ENCODE peak calls at places on chromosome 17, in six cellular contexts. U is A549, A is foreskin fibroblast, D is OCI-LY7, S is lung, E is neural crest cell. V is an unnamed sample.
A peak's percentile ranks its signal among the peaks of the same experiment; 100 is the strongest.

GRCh38 chr17:72099919-72100318 is 20.9 kb upstream of the SOX9 start:
- DNase-seq in U (no peak), D (no peak), S (no peak), E (no peak), A (no peak), V (no peak)

GRCh38 chr17:79950306-79950705 is 85.4 kb downstream of the TBC1D16 start:
- DNase-seq in E (no peak), U (no peak), D (no peak), A (no peak), S (no peak), V (no peak)

GRCh38 chr17:73393381-73393780 is 81.6 kb upstream of the CDC42EP4 start:
- DNase-seq in A (no peak), E (no peak), S (no peak), U (no peak), D (no peak), V (no peak)

GRCh38 chr17:79615446-79615845 is 4.6 kb upstream of the RBFOX3 start:
- DNase-seq in A (no peak), D (no peak), U (no peak), E (no peak), S (no peak), V (no peak)

GRCh38 chr17:79047291-79047920 is 23.4 kb downstream of the C1QTNF1 start:
- DNase-seq in U (no peak), E (no peak), S (no peak), D (no peak), A (no peak), V (no peak)

GRCh38 chr17:67999291-67999911 is 3.1 kb upstream of the C17orf58 start:
- DNase-seq in S (no peak), D (no peak), U (no peak), E (no peak), A (peak; percentile 40), V (no peak)

GRCh38 chr17:65013613-65014391 is 42.7 kb downstream of the GNA13 start:
- DNase-seq in E (no peak), A (peak; percentile 92), U (no peak), D (no peak), S (no peak), V (no peak)

GRCh38 chr17:2853111-2853721 is 57.0 kb downstream of the RAP1GAP2 start:
- DNase-seq in E (no peak), S (peak; percentile 46), U (peak; percentile 63), D (peak; percentile 35), A (peak; percentile 81), V (peak; percentile 46)

GRCh38 chr17:78416311-78416711 is 37.9 kb downstream of the PGS1 start:
- DNase-seq in A (no peak), D (no peak), E (no peak), U (no peak), S (no peak), V (no peak)

GRCh38 chr17:65557349-65558310 is 3.8 kb downstream of the AXIN2 start:
- DNase-seq in U (peak; percentile 68), A (peak; percentile 74), E (no peak), D (no peak), S (peak; percentile 48), V (no peak)

GRCh38 chr17:72171703-72172670 is 51.2 kb downstream of the SOX9 start:
- DNase-seq in U (no peak), A (no peak), D (no peak), S (no peak), E (no peak), V (no peak)

GRCh38 chr17:50363217-50364060 is 9.5 kb downstream of the MRPL27 start:
- DNase-seq in A (peak; percentile 61), E (peak; percentile 65), U (no peak), D (no peak), S (no peak), V (no peak)

GRCh38 chr17:43860927-43861622 is 14.1 kb downstream of the CD300LG start:
- DNase-seq in E (no peak), D (no peak), A (no peak), S (no peak), U (no peak), V (no peak)

GRCh38 chr17:5587431-5588032 is 3.2 kb upstream of the NLRP1 start:
- DNase-seq in A (peak; percentile 87), E (peak; percentile 46), S (peak; percentile 44), U (peak; percentile 79), D (peak; percentile 83), V (peak; percentile 33)

GRCh38 chr17:55903028-55903690 is 152.3 kb downstream of the PCTP start:
- DNase-seq in E (no peak), U (no peak), D (no peak), S (no peak), A (no peak), V (no peak)

GRCh38 chr17:16085066-16085699 is 85.6 kb downstream of the TTC19 start:
- DNase-seq in D (no peak), U (no peak), A (peak; percentile 54), E (no peak), S (no peak), V (no peak)

GRCh38 chr17:16081507-16082087 is 82.0 kb downstream of the TTC19 start:
- DNase-seq in U (no peak), A (no peak), S (no peak), D (no peak), E (no peak), V (no peak)

GRCh38 chr17:16075949-16076348 is 76.3 kb downstream of the TTC19 start:
- DNase-seq in E (no peak), A (no peak), U (no peak), D (no peak), S (no peak), V (no peak)

GRCh38 chr17:16083223-16083622 is 83.6 kb downstream of the TTC19 start:
- DNase-seq in A (no peak), U (no peak), D (no peak), S (no peak), E (no peak), V (no peak)

DNA sequence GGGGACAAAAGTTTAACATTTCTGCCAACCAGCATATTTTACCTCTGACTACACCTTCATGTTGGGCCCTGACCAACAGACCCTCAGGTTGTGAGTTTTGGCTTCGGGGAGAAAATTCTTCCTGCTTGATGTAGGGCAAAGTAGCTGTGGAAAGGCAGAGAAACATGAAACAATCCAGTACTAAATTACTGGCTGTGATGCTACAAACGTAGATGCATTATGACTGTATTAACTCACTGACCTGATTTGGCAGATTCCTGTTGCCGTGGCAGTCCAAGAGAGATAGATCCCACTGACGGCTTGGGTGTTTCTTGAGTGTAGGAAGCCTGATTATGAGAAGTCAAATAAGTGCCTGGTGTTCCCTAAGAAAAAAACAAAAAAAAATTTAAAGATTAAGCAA is 80.7 kb downstream of the TTC19 start:
- DNase-seq in A (no peak), S (no peak), E (no peak), D (no peak), U (no peak), V (no peak)
- TF ChIP-seq CTCF in A (no peak), S (no peak), E (no peak), D (no peak), U (no peak), V (no peak)

DNA sequence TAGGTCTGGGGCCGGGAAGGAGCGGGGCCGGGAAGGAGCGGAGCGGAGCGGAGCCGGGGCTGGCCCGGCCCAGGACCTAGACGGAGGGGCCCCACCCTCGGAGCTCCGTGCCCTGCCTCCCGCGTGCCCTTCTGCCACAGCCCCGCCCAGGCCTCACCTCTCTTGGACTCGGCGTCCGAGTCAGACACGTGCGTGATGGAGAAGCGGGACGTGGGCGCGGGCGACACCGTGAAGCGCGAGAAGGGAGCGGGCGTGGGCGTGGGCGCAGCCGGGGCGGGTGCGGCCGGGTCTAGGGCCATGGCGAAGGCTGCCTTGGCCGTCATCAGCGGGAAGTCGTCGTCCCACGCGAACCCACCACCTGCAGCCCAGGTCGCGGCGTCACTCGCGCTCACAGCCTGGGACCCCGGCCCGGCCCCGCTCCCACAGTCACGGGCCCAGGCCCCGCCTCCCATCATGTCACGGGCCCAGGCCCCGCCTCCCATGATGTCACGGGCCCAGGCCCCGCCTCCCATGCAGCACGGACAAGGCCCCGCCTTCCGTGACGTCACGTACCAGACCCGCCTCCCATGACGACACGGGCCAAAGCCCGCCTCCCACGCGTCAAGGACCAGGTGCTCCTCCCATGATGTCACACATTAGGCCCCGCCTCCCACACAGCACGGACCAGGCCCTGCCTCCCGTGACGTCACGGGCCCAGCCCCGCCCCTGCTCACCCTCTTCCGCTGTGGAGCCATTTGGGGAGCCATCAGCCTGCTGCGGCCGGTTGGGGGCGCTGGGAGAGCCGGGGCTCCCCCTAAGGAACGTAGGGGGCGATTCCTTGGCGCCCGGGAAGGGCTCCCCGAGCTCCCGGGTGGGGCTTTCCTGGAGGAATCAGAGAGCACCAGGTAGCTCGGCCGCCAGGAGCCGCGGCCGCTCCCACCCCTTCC is 45.8 kb upstream of the PVALEF start:
- DNase-seq in E (peak; percentile 85), A (peak; percentile 98), D (peak; percentile 67), U (peak; percentile 100), S (peak; percentile 87), V (peak; percentile 82)
- TF ChIP-seq CTCF in E (peak; percentile 24), A (peak; percentile 3), D (no peak), U (peak; percentile 48), S (no peak), V (no peak)

GRCh38 chr17:14061666-14062560 is 7.4 kb upstream of the COX10 start:
- DNase-seq in U (no peak), E (no peak), D (no peak), A (peak; percentile 80), S (peak; percentile 48), V (no peak)
- TF ChIP-seq CTCF in U (no peak), E (no peak), D (no peak), A (no peak), S (no peak), V (no peak)

GRCh38 chr17:82547981-82548380 is 28.4 kb downstream of the FOXK2 start:
- DNase-seq in E (no peak), D (no peak), U (no peak), S (no peak), A (no peak), V (no peak)

GRCh38 chr17:82548681-82549303 is 29.3 kb downstream of the FOXK2 start:
- DNase-seq in D (no peak), A (peak; percentile 25), S (peak; percentile 47), U (no peak), E (no peak), V (peak; percentile 36)

GRCh38 chr17:82553210-82553930 is 33.8 kb downstream of the FOXK2 start:
- DNase-seq in A (no peak), D (peak; percentile 36), E (no peak), U (no peak), S (no peak), V (no peak)

GRCh38 chr17:82552580-82552979 is 33.0 kb downstream of the FOXK2 start:
- DNase-seq in S (no peak), D (no peak), U (no peak), A (no peak), E (no peak), V (no peak)

GRCh38 chr17:82551779-82552457 is 32.4 kb downstream of the FOXK2 start:
- DNase-seq in E (peak; percentile 35), A (peak; percentile 84), U (peak; percentile 81), D (peak; percentile 91), S (peak; percentile 82), V (peak; percentile 86)
- TF ChIP-seq CTCF in E (peak; percentile 70), A (peak; percentile 76), U (peak; percentile 74), D (peak; percentile 99), S (peak; percentile 78), V (peak; percentile 79)